ENCODE peak calls at places on chromosomes 4 and X, in nine cellular contexts. G, J, T, Y, Z, E, I, F and Q are unnamed samples.

GRCh38 chr4:108965031-108965430 is 202.2 kb upstream of the ETNPPL start:
- DNase-seq in G (no peak), J (no peak), T (no peak), Y (no peak), Z (no peak), E (no peak), I (no peak), F (no peak), Q (no peak)

GRCh38 chr4:182922551-182923284 is 5.5 kb upstream of the DCTD start:
- DNase-seq in G (no peak), J (no peak), T (no peak), Y (no peak), Z (peak), E (no peak), I (no peak), F (no peak), Q (no peak)

GRCh38 chrX:87517571-87518141 is at the start of gene KLHL4:
- DNase-seq in G (peak), J (no peak), T (no peak), Y (no peak), Z (no peak), E (no peak), I (no peak), F (no peak), Q (no peak)

GRCh38 chr4:156799121-156799589 is 172.4 kb downstream of the PDGFC start:
- DNase-seq in G (no peak), J (no peak), T (no peak), Y (no peak), Z (no peak), E (no peak), I (no peak), F (no peak), Q (peak)

GRCh38 chrX:123408856-123409737 is 225.0 kb downstream of the GRIA3 start:
- DNase-seq in G (no peak), J (no peak), T (no peak), Y (no peak), Z (no peak), E (no peak), I (no peak), F (no peak), Q (peak)

GRCh38 chr4:118018381-118018780 is 15.9 kb upstream of the NDST3 start:
- DNase-seq in G (no peak), J (no peak), T (no peak), Y (no peak), Z (no peak), E (no peak), I (no peak), F (no peak), Q (no peak)

GRCh38 chr4:87916636-87917035 is 58.9 kb upstream of the SPP1 start:
- DNase-seq in G (no peak), J (no peak), T (no peak), Y (no peak), Z (no peak), E (no peak), I (no peak), F (no peak), Q (no peak)

GRCh38 chr4:53174824-53175223 is 191.0 kb downstream of the SCFD2 start:
- DNase-seq in G (no peak), J (no peak), T (no peak), Y (no peak), Z (no peak), E (no peak), I (no peak), F (no peak), Q (no peak)

GRCh38 chr4:14529653-14530052 is 472.6 kb upstream of the CPEB2 start:
- DNase-seq in G (no peak), J (no peak), T (no peak), Y (no peak), Z (no peak), E (no peak), I (no peak), F (no peak), Q (no peak)

GRCh38 chr4:1244081-1244977 is 4.6 kb downstream of the CTBP1 start:
- DNase-seq in G (peak), J (peak), T (peak), Y (no peak), Z (no peak), E (no peak), I (no peak), F (no peak), Q (no peak)

GRCh38 chr4:184756399-184756798 is 22.5 kb upstream of the CENPU start:
- DNase-seq in G (no peak), J (no peak), T (no peak), Y (no peak), Z (no peak), E (no peak), I (no peak), F (no peak), Q (no peak)

GRCh38 chr4:176342384-176342783 is 22.6 kb downstream of the SPCS3 start:
- DNase-seq in G (no peak), J (no peak), T (no peak), Y (no peak), Z (no peak), E (no peak), I (no peak), F (no peak), Q (no peak)

GRCh38 chrX:101291204-101291603 is at the start of gene TAF7L:
- DNase-seq in G (peak), J (no peak), T (no peak), Y (no peak), Z (no peak), E (no peak), I (no peak), F (no peak), Q (no peak)

GRCh38 chrX:10797493-10797892 is 177.1 kb upstream of the MID1 start:
- DNase-seq in G (no peak), J (no peak), T (no peak), Y (no peak), Z (no peak), E (no peak), I (no peak), F (no peak), Q (no peak)

GRCh38 chr4:36043901-36044300 is 200.4 kb downstream of the ARAP2 start:
- DNase-seq in G (no peak), J (no peak), T (no peak), Y (no peak), Z (no peak), E (no peak), I (no peak), F (no peak), Q (no peak)

GRCh38 chrX:149567621-149568417 is 18.1 kb upstream of the HSFX3 start:
- DNase-seq in G (no peak), J (no peak), T (no peak), Y (no peak), Z (no peak), E (no peak), I (no peak), F (no peak), Q (no peak)

GRCh38 chrX:144627947-144628346 is 619.4 kb upstream of the SPANXN1 start:
- DNase-seq in G (no peak), J (no peak), T (no peak), Y (no peak), Z (no peak), E (no peak), I (no peak), F (no peak), Q (no peak)

GRCh38 chrX:22272613-22273012 is at the start of gene CBLL2:
- DNase-seq in G (no peak), J (no peak), T (no peak), Y (no peak), Z (no peak), E (no peak), I (no peak), F (no peak), Q (no peak)

GRCh38 chrX:136055651-136056221 is 70.5 kb downstream of the SLC9A6 start:
- DNase-seq in G (no peak), J (no peak), T (no peak), Y (no peak), Z (no peak), E (no peak), I (no peak), F (no peak), Q (peak)

GRCh38 chr4:16225139-16225538 is 1.1 kb downstream of the TAPT1 start:
- DNase-seq in G (no peak), J (no peak), T (no peak), Y (peak), Z (no peak), E (no peak), I (no peak), F (no peak), Q (no peak)

GRCh38 chr4:173317003-173317402 is 17.2 kb downstream of the HMGB2 start:
- DNase-seq in G (peak), J (no peak), T (no peak), Y (no peak), Z (no peak), E (no peak), I (no peak), F (no peak), Q (no peak)

GRCh38 chr4:128161138-128161537 is 100.0 kb downstream of the LARP1B start:
- DNase-seq in G (no peak), J (no peak), T (no peak), Y (no peak), Z (no peak), E (no peak), I (no peak), F (no peak), Q (no peak)

GRCh38 chr4:7806080-7806630 is 133.5 kb downstream of the AFAP1 start:
- DNase-seq in G (peak), J (no peak), T (peak), Y (no peak), Z (peak), E (no peak), I (no peak), F (no peak), Q (no peak)

GRCh38 chr4:82293304-82293703 is 80.5 kb downstream of the HNRNPD start:
- DNase-seq in G (no peak), J (no peak), T (no peak), Y (no peak), Z (no peak), E (no peak), I (no peak), F (no peak), Q (no peak)

GRCh38 chrX:29687687-29688086 is 527.7 kb upstream of the MAGEB2 start:
- DNase-seq in G (no peak), J (no peak), T (no peak), Y (no peak), Z (no peak), E (no peak), I (no peak), F (no peak), Q (peak)

GRCh38 chr4:5960197-5960880 is 57.9 kb downstream of the C4orf50 start:
- DNase-seq in G (no peak), J (no peak), T (peak), Y (no peak), Z (no peak), E (no peak), I (no peak), F (no peak), Q (no peak)

GRCh38 chrX:44585866-44586265 is 43.2 kb upstream of the FUNDC1 start:
- DNase-seq in G (no peak), J (no peak), T (no peak), Y (no peak), Z (no peak), E (no peak), I (no peak), F (no peak), Q (no peak)

GRCh38 chr4:6727081-6727942 is 11.3 kb downstream of the BLOC1S4 start:
- DNase-seq in G (peak), J (no peak), T (no peak), Y (no peak), Z (no peak), E (no peak), I (no peak), F (no peak), Q (no peak)

GRCh38 chrX:105018865-105019264 is 201.6 kb downstream of the TEX13A start:
- DNase-seq in G (no peak), J (no peak), T (no peak), Y (no peak), Z (no peak), E (no peak), I (no peak), F (no peak), Q (peak)

GRCh38 chr4:61199869-61200194 is 294 bp upstream of the ADGRL3 start:
- DNase-seq in G (no peak), J (no peak), T (no peak), Y (no peak), Z (no peak), E (no peak), I (no peak), F (no peak), Q (no peak)

GRCh38 chrX:103817502-103817901 is 14.6 kb downstream of the RAB9B start:
- DNase-seq in G (no peak), J (no peak), T (no peak), Y (peak), Z (no peak), E (no peak), I (peak), F (no peak), Q (no peak)

GRCh38 chrX:79630033-79631009 is 263.2 kb upstream of the ITM2A start:
- DNase-seq in G (no peak), J (no peak), T (no peak), Y (no peak), Z (no peak), E (no peak), I (no peak), F (no peak), Q (no peak)